ENCODE peak calls at places on chromosomes 4 and X, in six cellular contexts. H is left lung, V is pancreas, Y is upper lobe of left lung, G is dorsolateral prefrontal cortex, S is Calu3. M is an unnamed sample.
A peak's percentile ranks its signal among the peaks of the same experiment; 100 is the strongest.

GRCh38 chr4:80188457-80188800 is 8.9 kb upstream of the PRDM8 start:
- DNase-seq in H (no peak), V (no peak), Y (no peak), G (no peak), S (no peak), M (no peak)

GRCh38 chrX:76148753-76149152 is 24.1 kb upstream of the PBDC1 start:
- DNase-seq in H (no peak), V (peak; percentile 33), Y (peak; percentile 36), G (no peak), S (peak; percentile 8), M (no peak)

GRCh38 chr4:172683016-172683415 is 485.6 kb upstream of the GALNT7 start:
- DNase-seq in H (no peak), V (no peak), Y (no peak), G (no peak), S (no peak), M (no peak)

GRCh38 chr4:110270492-110271197 is 72.2 kb upstream of the ELOVL6 start:
- DNase-seq in H (no peak), V (no peak), Y (no peak), G (no peak), S (no peak), M (no peak)

GRCh38 chrX:153372949-153373348 is 28.2 kb downstream of the PNMA6E start:
- DNase-seq in H (no peak), V (no peak), Y (no peak), G (no peak), S (no peak), M (no peak)

GRCh38 chr4:51885371-51885770 is 42.4 kb downstream of the DCUN1D4 start:
- DNase-seq in H (no peak), V (no peak), Y (no peak), G (no peak), S (peak; percentile 5), M (no peak)

GRCh38 chr4:106587558-106587957 is 219.0 kb upstream of the GIMD1 start:
- DNase-seq in H (no peak), V (no peak), Y (no peak), G (no peak), S (no peak), M (no peak)

GRCh38 chr4:151835467-151835866 is 74.7 kb upstream of the GATB start:
- DNase-seq in H (no peak), V (no peak), Y (no peak), G (no peak), S (no peak), M (no peak)

GRCh38 chrX:84046403-84046984 is 141.5 kb downstream of the RPS6KA6 start:
- DNase-seq in H (no peak), V (no peak), Y (peak; percentile 20), G (no peak), S (peak; percentile 32), M (no peak)

GRCh38 chr4:109290918-109291317 is 11.5 kb downstream of the COL25A1 start:
- DNase-seq in H (no peak), V (no peak), Y (no peak), G (no peak), S (no peak), M (no peak)

GRCh38 chr4:2820216-2820982 is 23.2 kb upstream of the ADD1 start:
- DNase-seq in H (peak; percentile 68), V (peak; percentile 41), Y (no peak), G (no peak), S (no peak), M (no peak)

GRCh38 chr4:74279716-74280115 is 28.6 kb upstream of the EPGN start:
- DNase-seq in H (no peak), V (no peak), Y (no peak), G (no peak), S (no peak), M (no peak)

GRCh38 chr4:105466580-105466979 is 7.3 kb downstream of the PPA2 start:
- DNase-seq in H (no peak), V (no peak), Y (no peak), G (no peak), S (no peak), M (no peak)

GRCh38 chr4:1249148-1249730 is 309 bp upstream of the CTBP1 start:
- DNase-seq in H (peak; percentile 95), V (peak; percentile 88), Y (peak; percentile 92), G (peak; percentile 60), S (peak; percentile 81), M (peak; percentile 78)

GRCh38 chr4:8907596-8908205 is 36.1 kb upstream of the HMX1 start:
- DNase-seq in H (peak; percentile 75), V (no peak), Y (peak; percentile 19), G (peak; percentile 15), S (no peak), M (no peak)

GRCh38 chr4:40908297-40908696 is 158.5 kb downstream of the NSUN7 start:
- DNase-seq in H (no peak), V (no peak), Y (peak; percentile 72), G (no peak), S (peak; percentile 52), M (no peak)

GRCh38 chr4:4761128-4761991 is 98.1 kb upstream of the MSX1 start:
- DNase-seq in H (no peak), V (no peak), Y (no peak), G (peak; percentile 56), S (no peak), M (no peak)

GRCh38 chr4:159108124-159108523 is 5.2 kb downstream of the RAPGEF2 start:
- DNase-seq in H (no peak), V (no peak), Y (no peak), G (no peak), S (no peak), M (no peak)

GRCh38 chrX:7083468-7084396 is 63.8 kb upstream of the STS start:
- DNase-seq in H (no peak), V (no peak), Y (peak; percentile 52), G (no peak), S (peak; percentile 41), M (no peak)

GRCh38 chrX:7083021-7083420 is 64.5 kb upstream of the STS start:
- DNase-seq in H (no peak), V (no peak), Y (no peak), G (no peak), S (no peak), M (no peak)

GRCh38 chrX:7085879-7086278 is 61.6 kb upstream of the STS start:
- DNase-seq in H (no peak), V (no peak), Y (no peak), G (no peak), S (no peak), M (no peak)

GRCh38 chrX:7086384-7086783 is 61.1 kb upstream of the STS start:
- DNase-seq in H (no peak), V (no peak), Y (no peak), G (no peak), S (no peak), M (no peak)

DNA sequence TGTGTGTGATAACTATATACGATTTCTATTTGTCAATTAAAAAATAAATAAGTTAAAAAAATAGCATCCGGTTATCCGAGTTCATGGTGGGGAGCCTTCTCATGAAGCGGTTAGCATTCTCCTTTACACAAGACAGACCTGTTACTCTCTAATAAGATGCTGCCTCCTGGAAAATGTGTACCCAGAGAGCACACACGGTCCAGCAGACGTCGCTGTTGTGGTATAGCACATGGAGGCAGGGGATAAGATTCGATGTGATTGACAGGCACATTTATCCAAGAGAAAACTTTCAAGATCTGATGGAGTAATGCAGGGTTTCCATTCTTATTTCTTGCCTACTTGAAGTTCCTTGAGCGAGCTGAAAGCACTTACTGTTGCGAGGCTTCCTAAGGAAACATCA is 62.7 kb upstream of the STS start:
- DNase-seq in H (no peak), V (no peak), Y (no peak), G (no peak), S (no peak), M (no peak)
- TF ChIP-seq CTCF in H (no peak), V (no peak), Y (no peak), G (no peak), S (no peak), M (no peak)

DNA sequence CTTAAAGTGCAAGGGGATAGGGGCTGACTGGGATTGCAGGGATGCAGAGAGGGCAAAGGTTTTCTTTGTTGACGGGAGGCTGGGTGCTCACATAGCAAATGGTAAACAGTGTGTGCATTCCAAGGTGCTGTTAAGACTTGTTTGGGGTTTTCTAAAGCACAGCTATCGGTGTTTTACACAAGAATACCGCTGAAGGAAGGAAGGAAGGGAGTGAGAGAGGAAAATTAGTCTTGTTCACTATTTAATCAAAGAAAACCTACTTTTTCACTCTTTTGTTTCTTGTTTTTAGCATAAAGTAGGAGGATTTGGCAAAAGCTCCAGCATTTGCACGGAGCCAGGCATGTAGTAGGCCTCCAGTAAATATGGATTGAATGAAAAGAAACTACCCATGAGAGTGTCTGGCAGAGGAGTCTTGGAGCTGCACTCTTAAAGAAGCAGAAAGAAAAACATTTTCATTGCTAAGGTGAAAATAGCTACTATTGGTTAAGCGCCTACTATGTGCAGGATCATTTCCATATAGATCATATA is 99.7 kb downstream of the FIP1L1 start:
- DNase-seq in H (no peak), V (no peak), Y (no peak), G (no peak), S (no peak), M (no peak)
- TF ChIP-seq CTCF in H (no peak), V (no peak), Y (no peak), G (no peak), S (no peak), M (no peak)

DNA sequence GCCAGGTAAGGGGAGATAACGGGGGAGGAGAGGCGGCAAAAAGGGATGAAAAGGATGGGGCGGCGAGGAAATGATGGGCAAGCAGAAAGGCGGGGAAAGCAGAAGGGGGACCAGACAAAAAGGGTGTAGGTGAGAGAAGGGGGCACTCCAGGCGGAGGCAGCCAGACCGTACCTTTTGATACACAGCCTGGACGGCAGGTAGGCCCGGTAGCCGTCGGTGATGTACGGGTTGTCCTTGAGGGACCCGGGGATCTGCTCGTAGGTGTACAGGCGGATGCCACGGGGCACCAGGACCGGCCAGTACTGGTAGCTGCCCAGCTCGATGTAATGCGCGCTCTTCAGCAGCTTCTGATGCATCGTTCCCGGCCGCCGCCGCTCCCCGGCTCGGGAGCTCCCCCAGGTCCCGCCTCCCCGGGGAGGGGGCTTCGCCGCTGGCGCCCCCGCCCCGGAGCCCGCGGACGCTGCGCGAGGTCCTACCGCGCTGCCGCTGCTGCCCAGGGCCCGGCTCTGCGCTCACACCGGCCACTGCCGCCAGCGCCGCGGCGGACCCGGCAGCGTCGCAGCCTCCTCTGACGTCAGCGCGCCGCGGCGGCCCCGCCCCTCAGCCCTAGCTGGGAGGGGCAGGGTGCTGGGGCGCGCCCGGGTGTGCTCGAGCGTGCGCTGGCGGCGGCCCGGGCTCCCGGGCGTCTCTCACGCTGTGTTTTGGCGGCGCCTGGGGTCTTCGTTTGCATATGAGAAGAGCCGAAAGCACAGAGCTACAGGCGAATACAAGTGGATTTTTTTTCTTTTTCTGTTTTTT is at the start of gene PAQR3:
- DNase-seq in H (peak; percentile 98), V (peak; percentile 91), Y (peak; percentile 87), G (peak; percentile 56), S (peak; percentile 85), M (peak; percentile 65)
- TF ChIP-seq CTCF in H (no peak), V (no peak), Y (peak; percentile 43), G (no peak), S (no peak), M (no peak)

GRCh38 chr4:102606261-102606660 is 105.1 kb downstream of the NFKB1 start:
- DNase-seq in H (no peak), V (no peak), Y (no peak), G (no peak), S (no peak), M (no peak)

GRCh38 chr4:102600689-102601088 is 99.5 kb downstream of the NFKB1 start:
- DNase-seq in H (no peak), V (no peak), Y (no peak), G (no peak), S (no peak), M (no peak)

GRCh38 chr4:102601586-102602227 is 100.5 kb downstream of the NFKB1 start:
- DNase-seq in H (no peak), V (no peak), Y (no peak), G (no peak), S (no peak), M (no peak)

GRCh38 chr4:102606846-102607440 is 105.8 kb downstream of the NFKB1 start:
- DNase-seq in H (peak; percentile 70), V (peak; percentile 51), Y (peak; percentile 58), G (no peak), S (no peak), M (no peak)

GRCh38 chr4:102604222-102604940 is 103.2 kb downstream of the NFKB1 start:
- DNase-seq in H (no peak), V (no peak), Y (no peak), G (no peak), S (no peak), M (no peak)
- TF ChIP-seq CTCF in H (no peak), V (no peak), Y (no peak), G (no peak), S (no peak), M (no peak)

M was measured in D721Med.